ENCODE peak calls at places on chromosomes 4 and X, in six cellular contexts. One of them, this sample, is unnamed.

GRCh38 chr4:186904104-186904503 is 180.4 kb upstream of the FAT1 start:
- DNase-seq in pancreas: no peak
- DNase-seq in iPS-NIHi11: no peak
- DNase-seq in activated B cell treated with CpG ODN at 0.5 μM for 24 hours: no peak
- DNase-seq in neuronal stem cell: no peak
- DNase-seq in tibial nerve: no peak
- DNase-seq in this sample: no peak

GRCh38 chrX:6227445-6227820 is 1.2 kb downstream of the NLGN4X start:
- DNase-seq in iPS-NIHi11: no peak
- DNase-seq in pancreas: no peak
- DNase-seq in activated B cell treated with CpG ODN at 0.5 μM for 24 hours: no peak
- DNase-seq in tibial nerve: no peak
- DNase-seq in neuronal stem cell: peak; percentile 1
- DNase-seq in this sample: no peak

GRCh38 chrX:134631404-134632346 is 26.6 kb downstream of the PLAC1 start:
- DNase-seq in pancreas: no peak
- DNase-seq in tibial nerve: no peak
- DNase-seq in neuronal stem cell: no peak
- DNase-seq in activated B cell treated with CpG ODN at 0.5 μM for 24 hours: no peak
- DNase-seq in iPS-NIHi11: no peak
- DNase-seq in this sample: no peak

GRCh38 chrX:104085919-104086318 is 9.9 kb upstream of the TMSB15C start:
- DNase-seq in activated B cell treated with CpG ODN at 0.5 μM for 24 hours: no peak
- DNase-seq in neuronal stem cell: no peak
- DNase-seq in pancreas: no peak
- DNase-seq in iPS-NIHi11: no peak
- DNase-seq in tibial nerve: no peak
- DNase-seq in this sample: no peak

GRCh38 chrX:136767104-136767941 is 13.4 kb downstream of the ARHGEF6 start:
- DNase-seq in neuronal stem cell: peak; percentile 40
- DNase-seq in tibial nerve: no peak
- DNase-seq in activated B cell treated with CpG ODN at 0.5 μM for 24 hours: peak; percentile 46
- DNase-seq in iPS-NIHi11: peak; percentile 75
- DNase-seq in pancreas: peak; percentile 53
- DNase-seq in this sample: peak; percentile 65

GRCh38 chr4:16123356-16124084 is 39.7 kb upstream of the PROM1 start:
- DNase-seq in activated B cell treated with CpG ODN at 0.5 μM for 24 hours: no peak
- DNase-seq in tibial nerve: no peak
- DNase-seq in neuronal stem cell: no peak
- DNase-seq in iPS-NIHi11: no peak
- DNase-seq in pancreas: peak; percentile 9
- DNase-seq in this sample: no peak

GRCh38 chr4:144646523-144647094 is 653 bp downstream of the HHIP start:
- DNase-seq in tibial nerve: no peak
- DNase-seq in iPS-NIHi11: peak; percentile 18
- DNase-seq in neuronal stem cell: no peak
- DNase-seq in activated B cell treated with CpG ODN at 0.5 μM for 24 hours: no peak
- DNase-seq in pancreas: peak; percentile 11
- DNase-seq in this sample: no peak

GRCh38 chr4:138643827-138644226 is 371.8 kb upstream of the NOCT start:
- DNase-seq in activated B cell treated with CpG ODN at 0.5 μM for 24 hours: no peak
- DNase-seq in neuronal stem cell: no peak
- DNase-seq in pancreas: no peak
- DNase-seq in iPS-NIHi11: no peak
- DNase-seq in tibial nerve: no peak
- DNase-seq in this sample: no peak

GRCh38 chrX:12958461-12958860 is 16.4 kb upstream of the TMSB4X start:
- DNase-seq in iPS-NIHi11: no peak
- DNase-seq in pancreas: no peak
- DNase-seq in tibial nerve: no peak
- DNase-seq in neuronal stem cell: no peak
- DNase-seq in activated B cell treated with CpG ODN at 0.5 μM for 24 hours: no peak
- DNase-seq in this sample: no peak

GRCh38 chr4:138972956-138973819 is 42.4 kb upstream of the NOCT start:
- DNase-seq in tibial nerve: no peak
- DNase-seq in iPS-NIHi11: no peak
- DNase-seq in neuronal stem cell: peak; percentile 37
- DNase-seq in pancreas: no peak
- DNase-seq in activated B cell treated with CpG ODN at 0.5 μM for 24 hours: no peak
- DNase-seq in this sample: no peak